ENCODE peak calls at places on chromosomes 3 and 15, in six cellular contexts. E is fibroblast of lung, T is SK-N-SH, B is AG04449, C is cardiac muscle cell, Z is MM.1S. I is an unnamed sample.

GRCh38 chr3:194472290-194472920 is 14.4 kb downstream of the ATP13A3 start:
- DNase-seq in T (peak), Z (peak), C (peak), B (no peak), E (peak), I (no peak)

GRCh38 chr15:38560456-38560926 is 4.1 kb downstream of the RASGRP1 start:
- DNase-seq in Z (no peak), T (no peak), C (no peak), B (no peak), E (no peak), I (no peak)

GRCh38 chr15:68731318-68731897 is 89.3 kb downstream of the ANP32A start:
- DNase-seq in Z (no peak), E (no peak), B (no peak), C (no peak), T (no peak), I (no peak)

GRCh38 chr3:87136066-87136596 is 91.0 kb upstream of the CHMP2B start:
- DNase-seq in C (no peak), B (no peak), Z (no peak), T (no peak), E (no peak), I (no peak)

GRCh38 chr3:170321326-170322034 is 36.0 kb upstream of the SKIL start:
- DNase-seq in B (no peak), T (no peak), C (no peak), Z (peak), E (no peak), I (no peak)

GRCh38 chr15:47003568-47003967 is 713.7 kb upstream of the SEMA6D start:
- DNase-seq in Z (no peak), C (no peak), B (no peak), E (no peak), T (peak), I (no peak)

GRCh38 chr3:2303567-2303966 is 204.9 kb downstream of the CNTN4 start:
- DNase-seq in Z (peak), B (no peak), C (peak), E (peak), T (no peak), I (no peak)

GRCh38 chr3:181692850-181693154 is 18.9 kb upstream of the SOX2 start:
- DNase-seq in Z (no peak), B (no peak), T (no peak), C (no peak), E (no peak), I (no peak)

GRCh38 chr3:71581451-71581980 is 2.0 kb downstream of the FOXP1 start:
- DNase-seq in Z (no peak), B (no peak), C (peak), E (no peak), T (peak), I (no peak)

GRCh38 chr3:108292905-108293328 is 3.4 kb upstream of the HHLA2 start:
- DNase-seq in T (no peak), Z (peak), B (no peak), E (no peak), C (no peak), I (no peak)

GRCh38 chr3:149902498-149903139 is 68.1 kb downstream of the PFN2 start:
- DNase-seq in B (no peak), E (peak), C (peak), Z (no peak), T (peak), I (no peak)
- TF ChIP-seq CTCF in B (no peak), E (no peak), C (peak), Z (peak), T (peak), I (peak)

GRCh38 chr3:188207941-188208750 is 54.2 kb downstream of the LPP start:
- DNase-seq in C (no peak), Z (no peak), E (no peak), T (no peak), B (no peak), I (no peak)

GRCh38 chr3:188206787-188207186 is 52.8 kb downstream of the LPP start:
- DNase-seq in B (no peak), C (no peak), Z (no peak), T (no peak), E (no peak), I (no peak)

GRCh38 chr3:188204516-188204915 is 50.6 kb downstream of the LPP start:
- DNase-seq in B (no peak), T (no peak), Z (no peak), C (peak), E (no peak), I (no peak)

GRCh38 chr3:188208751-188209433 is 54.9 kb downstream of the LPP start:
- DNase-seq in C (no peak), E (peak), Z (no peak), B (no peak), T (no peak), I (no peak)

DNA sequence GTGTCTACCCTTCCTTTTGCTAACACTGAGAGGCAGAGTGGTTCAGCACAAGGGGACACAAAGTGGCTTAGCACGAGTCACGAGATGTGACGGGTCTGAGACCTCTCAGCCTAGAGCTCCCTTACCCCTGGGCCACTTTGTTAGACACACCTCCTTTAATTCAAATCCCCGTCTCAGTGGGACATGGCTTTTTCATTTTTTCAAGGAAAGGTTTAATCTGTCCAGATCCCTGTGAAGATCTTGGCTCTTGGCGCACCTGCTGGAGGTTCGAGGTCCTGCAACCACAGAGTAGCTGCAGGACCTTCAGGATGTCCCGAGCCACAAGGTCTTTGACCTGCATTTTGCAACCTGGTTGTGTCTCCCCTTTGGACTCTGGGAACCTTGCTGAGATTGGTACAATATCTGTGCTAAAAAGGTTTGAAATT is 52.0 kb downstream of the LPP start:
- DNase-seq in C (no peak), T (no peak), Z (no peak), B (no peak), E (no peak), I (no peak)
- TF ChIP-seq CTCF in C (no peak), T (peak), Z (no peak), B (no peak), E (no peak), I (no peak)

GRCh38 chr3:123032057-123032456 is 4.5 kb upstream of the SEMA5B start:
- DNase-seq in E (no peak), Z (no peak), B (no peak), T (no peak), C (no peak), I (no peak)
- TF ChIP-seq CTCF in E (no peak), Z (no peak), B (no peak), T (no peak), C (no peak), I (no peak)

DNA sequence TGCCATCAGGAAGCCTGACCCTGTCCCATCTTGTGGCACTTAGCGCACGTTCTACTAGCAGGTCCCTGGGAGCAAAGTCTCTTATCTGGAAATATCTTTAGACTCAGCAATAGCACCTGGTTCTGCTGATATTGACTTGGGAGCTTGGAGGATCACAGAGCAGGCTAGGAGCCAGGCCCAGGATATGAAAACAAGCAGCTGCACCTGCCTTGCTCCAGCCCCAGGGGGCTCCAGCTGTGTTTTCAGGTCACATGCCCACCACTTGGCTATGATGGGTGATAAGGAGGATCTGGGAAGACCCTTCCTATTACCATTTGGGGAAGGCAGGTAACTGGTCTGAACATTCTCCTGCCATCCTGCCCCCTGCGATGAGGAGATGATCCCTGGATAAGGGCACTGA is 87.8 kb downstream of the C3orf70 start:
- DNase-seq in B (no peak), Z (no peak), T (no peak), E (no peak), C (no peak), I (no peak)
- TF ChIP-seq CTCF in B (no peak), Z (peak), T (no peak), E (no peak), C (no peak), I (peak)

GRCh38 chr15:59362339-59362738 is 10.3 kb downstream of the MYO1E start:
- DNase-seq in T (no peak), E (no peak), Z (no peak), B (no peak), C (no peak), I (no peak)

GRCh38 chr15:59364238-59364637 is 8.4 kb downstream of the MYO1E start:
- DNase-seq in T (no peak), Z (no peak), C (no peak), E (no peak), B (no peak), I (no peak)

GRCh38 chr15:59355730-59356129 is 16.9 kb downstream of the MYO1E start:
- DNase-seq in E (no peak), C (no peak), B (no peak), Z (no peak), T (no peak), I (no peak)

GRCh38 chr15:59360896-59361295 is 11.8 kb downstream of the MYO1E start:
- DNase-seq in E (peak), C (no peak), T (no peak), B (no peak), Z (no peak), I (no peak)

GRCh38 chr15:59360305-59360704 is 12.4 kb downstream of the MYO1E start:
- DNase-seq in C (no peak), B (no peak), Z (no peak), E (no peak), T (no peak), I (no peak)
- TF ChIP-seq CTCF in C (peak), B (no peak), Z (no peak), E (no peak), T (peak), I (peak)

GRCh38 chr3:189655617-189656016 is 24.4 kb downstream of the TP63 start:
- DNase-seq in E (no peak), C (no peak), Z (no peak), T (no peak), B (no peak), I (no peak)

GRCh38 chr3:189646902-189647542 is 15.8 kb downstream of the TP63 start:
- DNase-seq in E (no peak), B (no peak), C (no peak), T (no peak), Z (no peak), I (no peak)

DNA sequence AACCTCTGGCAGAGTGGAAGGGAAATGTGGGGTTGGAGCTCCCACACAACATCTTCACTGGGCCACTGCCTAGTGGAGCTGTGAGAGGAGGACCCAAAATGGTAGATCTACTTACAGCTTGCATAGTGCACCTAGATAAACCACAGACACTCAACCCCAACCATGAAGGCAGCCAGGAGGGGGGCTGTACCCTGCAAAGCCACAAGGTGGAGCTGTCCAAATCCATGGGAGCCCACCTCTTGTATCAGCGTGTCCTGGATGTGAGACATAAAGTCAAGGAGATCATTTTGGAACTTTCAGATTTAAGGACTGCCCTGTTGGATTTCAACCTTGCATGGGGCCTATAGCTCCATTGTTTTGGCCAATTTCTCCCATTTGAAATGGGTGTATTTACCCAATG is 20.9 kb downstream of the TP63 start:
- DNase-seq in T (peak), E (peak), B (no peak), C (peak), Z (no peak), I (no peak)
- TF ChIP-seq CTCF in T (peak), E (peak), B (peak), C (peak), Z (peak), I (peak)

DNA sequence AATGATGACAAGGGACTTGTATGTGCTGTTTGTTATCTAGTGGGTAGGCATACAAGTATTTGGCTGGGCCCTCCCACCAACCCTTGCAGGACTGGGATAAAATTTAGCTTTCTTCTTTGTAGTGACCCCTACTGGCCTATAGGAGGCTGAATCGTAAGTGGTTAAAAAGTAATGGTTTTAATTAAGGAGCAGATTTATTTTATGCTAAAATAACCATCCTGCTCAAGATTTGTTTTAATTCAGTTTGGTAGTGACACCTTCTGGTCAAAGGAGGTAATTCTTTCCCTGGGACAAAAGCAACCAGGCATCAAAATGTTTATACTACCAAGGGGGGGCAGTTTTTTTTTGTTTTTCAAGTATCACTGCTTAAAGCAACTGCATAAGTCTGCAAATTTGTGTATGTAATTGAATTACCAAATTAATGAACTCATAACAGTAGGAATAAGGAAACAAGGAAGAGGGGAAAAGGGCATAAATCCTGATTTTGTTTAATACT is 70.7 kb downstream of the TOP2B start:
- DNase-seq in C (peak), B (peak), Z (peak), E (peak), T (peak), I (peak)
- TF ChIP-seq CTCF in C (peak), B (peak), Z (peak), E (peak), T (peak), I (peak)

DNA sequence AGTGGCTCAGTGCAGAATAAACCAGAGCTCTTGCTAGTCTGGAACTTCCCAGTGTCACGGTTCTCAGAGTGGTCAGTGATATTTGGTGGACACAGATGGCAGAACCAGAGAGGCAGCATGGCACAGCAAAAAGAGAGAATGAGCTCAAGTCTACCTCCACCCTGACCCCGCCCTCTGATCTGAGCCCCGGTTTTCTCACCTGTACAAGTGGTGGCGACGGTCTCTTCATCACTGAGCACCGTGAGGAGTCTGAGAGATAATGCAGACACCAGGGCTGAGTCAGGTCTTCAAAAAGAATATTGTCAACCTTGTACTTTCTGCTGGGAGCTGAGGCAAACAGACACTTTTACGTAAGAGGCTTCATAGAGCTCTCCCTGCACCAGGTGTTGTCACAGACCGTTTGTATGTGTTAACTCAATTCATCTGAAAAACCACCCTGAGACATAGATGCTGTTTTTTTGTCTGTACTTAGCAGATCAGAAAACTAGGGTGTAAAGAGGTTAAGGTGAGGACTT is 13.2 kb downstream of the FGD5 start:
- DNase-seq in E (no peak), B (no peak), C (no peak), T (no peak), Z (no peak), I (no peak)
- TF ChIP-seq CTCF in E (no peak), B (no peak), C (no peak), T (no peak), Z (no peak), I (no peak)

DNA sequence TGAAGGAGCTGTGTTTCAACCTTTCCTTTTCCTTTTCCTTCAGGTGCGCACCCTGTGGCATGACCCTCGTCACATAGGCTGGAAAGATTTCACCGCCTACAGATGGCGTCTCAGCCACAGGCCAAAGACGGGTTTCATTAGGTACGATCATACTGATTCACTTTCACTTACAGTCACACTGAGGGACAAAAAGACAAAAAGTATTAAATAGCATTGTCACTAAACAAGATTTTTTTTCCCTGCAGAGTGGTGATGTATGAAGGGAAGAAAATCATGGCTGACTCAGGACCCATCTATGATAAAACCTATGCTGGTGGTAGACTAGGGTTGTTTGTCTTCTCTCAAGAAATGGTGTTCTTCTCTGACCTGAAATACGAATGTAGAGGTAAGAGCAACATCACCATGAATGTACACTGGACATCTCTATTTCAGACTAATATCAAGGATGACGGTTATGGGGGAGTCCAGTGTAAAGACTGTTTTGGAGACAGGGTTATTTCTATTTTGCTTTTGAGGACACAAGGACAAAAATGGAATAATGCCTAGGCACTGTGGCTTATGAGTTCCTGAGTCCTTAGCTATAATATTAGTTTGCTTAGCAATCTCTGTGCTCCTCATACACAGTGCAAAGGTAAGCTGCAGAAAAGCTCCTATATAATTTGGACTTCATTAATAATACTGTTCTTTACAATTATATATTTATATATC is 13.3 kb downstream of the THBS1 start:
- DNase-seq in C (peak), E (peak), T (no peak), B (peak), Z (no peak), I (no peak)
- TF ChIP-seq CTCF in C (no peak), E (no peak), T (no peak), B (no peak), Z (no peak), I (no peak)

I was measured in HFF-Myc.